ENCODE peak calls at places on chromosomes 12 and 14, in five cellular contexts. T, S, G, I and O are unnamed samples.

GRCh38 chr12:113094738-113095137 is 38.2 kb downstream of the DTX1 start:
- DNase-seq in T (no peak), S (no peak), G (no peak), I (no peak), O (no peak)

GRCh38 chr12:70258605-70259403 is 15.6 kb downstream of the CNOT2 start:
- DNase-seq in T (no peak), S (peak; percentile 10), G (no peak), I (no peak), O (no peak)

GRCh38 chr12:7588703-7589329 is 76.9 kb downstream of the APOBEC1 start:
- DNase-seq in T (peak; percentile 45), S (peak; percentile 58), G (peak; percentile 80), I (no peak), O (peak; percentile 77)

GRCh38 chr12:95385246-95385645 is 88.7 kb upstream of the METAP2 start:
- DNase-seq in T (peak; percentile 19), S (no peak), G (no peak), I (peak; percentile 30), O (peak; percentile 12)

GRCh38 chr12:116619246-116619645 is 60.1 kb downstream of the MAP1LC3B2 start:
- DNase-seq in T (no peak), S (no peak), G (no peak), I (no peak), O (no peak)

GRCh38 chr12:76569685-76570604 is 10.4 kb upstream of the OSBPL8 start:
- DNase-seq in T (no peak), S (no peak), G (no peak), I (no peak), O (no peak)

GRCh38 chr12:104292872-104293794 is 10.4 kb upstream of the EID3 start:
- DNase-seq in T (no peak), S (no peak), G (peak; percentile 46), I (peak; percentile 65), O (no peak)

GRCh38 chr12:50132505-50133135 is 20.6 kb downstream of the COX14 start:
- DNase-seq in T (peak; percentile 68), S (no peak), G (no peak), I (no peak), O (peak; percentile 82)

GRCh38 chr14:25381498-25381897 is 331.6 kb upstream of the STXBP6 start:
- DNase-seq in T (peak; percentile 9), S (no peak), G (peak; percentile 12), I (no peak), O (peak; percentile 52)

GRCh38 chr12:52523825-52524224 is 3.6 kb upstream of the KRT5 start:
- DNase-seq in T (no peak), S (peak; percentile 78), G (no peak), I (no peak), O (no peak)

GRCh38 chr14:69013943-69014782 is 35.1 kb upstream of the ACTN1 start:
- DNase-seq in T (peak; percentile 18), S (peak; percentile 83), G (peak; percentile 86), I (no peak), O (peak; percentile 67)

GRCh38 chr14:75150150-75150549 is 23.3 kb upstream of the NEK9 start:
- DNase-seq in T (no peak), S (no peak), G (peak; percentile 24), I (no peak), O (no peak)

GRCh38 chr14:100155049-100155621 is 4.3 kb downstream of the DEGS2 start:
- DNase-seq in T (peak; percentile 85), S (peak; percentile 12), G (peak; percentile 70), I (no peak), O (peak; percentile 91)

GRCh38 chr14:75518625-75519024 is 3.6 kb upstream of the BATF start:
- DNase-seq in T (peak; percentile 66), S (no peak), G (peak; percentile 55), I (no peak), O (peak; percentile 91)

GRCh38 chr14:96162741-96163140 is 41.9 kb upstream of the BDKRB2 start:
- DNase-seq in T (no peak), S (no peak), G (no peak), I (peak; percentile 81), O (no peak)

DNA sequence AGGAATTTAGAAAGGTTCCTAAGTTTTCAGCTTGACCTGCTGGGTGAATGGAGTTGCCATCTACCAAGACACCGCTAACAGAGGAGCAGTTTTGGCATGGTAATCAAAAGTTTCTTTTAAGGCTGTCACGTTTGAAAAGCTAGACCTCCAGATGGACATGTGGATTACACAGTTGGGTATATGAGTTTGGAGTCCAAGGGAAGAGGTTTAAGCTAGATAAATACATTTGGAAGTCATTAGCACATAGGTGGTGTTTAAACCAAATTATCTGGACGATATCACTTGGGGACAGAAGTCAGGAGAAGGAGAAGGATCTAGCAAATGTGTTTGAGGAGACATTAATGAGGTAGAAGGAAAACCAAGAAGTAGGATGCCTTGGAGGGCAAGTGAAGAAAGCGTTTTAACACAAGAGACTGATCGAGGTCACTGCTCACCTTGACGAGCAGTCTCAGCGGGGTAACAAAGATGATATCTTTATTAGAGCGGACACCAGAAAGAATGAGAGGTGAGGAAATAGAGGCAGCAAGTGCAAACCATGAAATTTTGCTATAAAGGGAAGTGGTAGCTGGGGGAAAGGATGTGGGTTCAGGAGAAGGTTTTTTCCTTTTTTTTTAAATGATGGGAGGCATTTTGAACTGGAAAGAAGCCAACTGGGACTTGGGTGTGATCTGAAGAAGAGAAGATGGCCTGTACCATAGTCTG is 17.6 kb downstream of the PNP start:
- DNase-seq in T (no peak), S (no peak), G (no peak), I (no peak), O (no peak)
- H3K4me2 ChIP-seq in T (no peak overlapping the region), S (no peak overlapping the region), G (no peak overlapping the region), I (no peak overlapping the region), O (no peak overlapping the region)

GRCh38 chr12:6375269-6376078 is at the start of gene SCNN1A:
- DNase-seq in T (peak; percentile 41), S (peak; percentile 93), G (no peak), I (no peak), O (peak; percentile 97)

GRCh38 chr12:6376965-6377666 is 1.8 kb upstream of the SCNN1A start:
- DNase-seq in T (no peak), S (no peak), G (no peak), I (no peak), O (no peak)

GRCh38 chr12:6376079-6376941 is 947 bp upstream of the SCNN1A start:
- DNase-seq in T (peak; percentile 87), S (peak; percentile 97), G (peak; percentile 78), I (peak; percentile 59), O (peak; percentile 88)

GRCh38 chr12:6378709-6379427 is 3.5 kb upstream of the SCNN1A start:
- DNase-seq in T (no peak), S (no peak), G (no peak), I (no peak), O (no peak)

DNA sequence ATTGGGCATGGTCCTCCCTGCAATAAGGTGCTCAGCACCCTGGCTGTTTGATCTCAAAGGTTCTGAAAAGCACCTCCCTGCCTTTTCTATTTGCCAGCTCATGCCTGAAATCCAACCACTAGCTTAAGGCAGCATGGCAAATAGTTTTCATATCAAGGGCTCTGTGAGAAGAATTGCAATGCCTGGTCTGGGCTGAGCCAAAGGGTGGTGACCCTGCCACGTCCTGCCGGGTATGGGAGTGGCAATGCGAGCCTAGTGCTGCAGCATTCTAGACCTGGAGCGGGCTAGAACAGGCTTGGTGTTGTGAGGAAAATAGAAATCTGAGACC is 2.3 kb upstream of the SCNN1A start:
- DNase-seq in T (no peak), S (peak; percentile 92), G (peak; percentile 51), I (no peak), O (no peak)
- H3K4me1 ChIP-seq in T (peaks cover 71% of the 10 kb centered on the region), S (peaks cover 31% of the 10 kb centered on the region), G (peaks cover 59% of the 10 kb centered on the region), I (peaks cover 23% of the 10 kb centered on the region), O (peaks cover 54% of the 10 kb centered on the region)

GRCh38 chr12:49055978-49056754 is 4.4 kb downstream of the KMT2D start:
- DNase-seq in T (peak; percentile 68), S (no peak), G (peak; percentile 83), I (peak; percentile 59), O (peak; percentile 81)

GRCh38 chr12:49054096-49054495 is 6.5 kb downstream of the KMT2D start:
- DNase-seq in T (no peak), S (no peak), G (no peak), I (no peak), O (no peak)

GRCh38 chr12:49052451-49053208 is 8.0 kb downstream of the KMT2D start:
- DNase-seq in T (no peak), S (no peak), G (no peak), I (no peak), O (no peak)

GRCh38 chr12:49054524-49054923 is 6.1 kb downstream of the KMT2D start:
- DNase-seq in T (no peak), S (no peak), G (no peak), I (no peak), O (no peak)

GRCh38 chr12:49055092-49055491 is 5.5 kb downstream of the KMT2D start:
- DNase-seq in T (no peak), S (no peak), G (no peak), I (no peak), O (no peak)
- H3K4me2 ChIP-seq in T (no peak overlapping the region), S (no peak overlapping the region), G (no peak overlapping the region), I (no peak overlapping the region), O (no peak overlapping the region)

DNA sequence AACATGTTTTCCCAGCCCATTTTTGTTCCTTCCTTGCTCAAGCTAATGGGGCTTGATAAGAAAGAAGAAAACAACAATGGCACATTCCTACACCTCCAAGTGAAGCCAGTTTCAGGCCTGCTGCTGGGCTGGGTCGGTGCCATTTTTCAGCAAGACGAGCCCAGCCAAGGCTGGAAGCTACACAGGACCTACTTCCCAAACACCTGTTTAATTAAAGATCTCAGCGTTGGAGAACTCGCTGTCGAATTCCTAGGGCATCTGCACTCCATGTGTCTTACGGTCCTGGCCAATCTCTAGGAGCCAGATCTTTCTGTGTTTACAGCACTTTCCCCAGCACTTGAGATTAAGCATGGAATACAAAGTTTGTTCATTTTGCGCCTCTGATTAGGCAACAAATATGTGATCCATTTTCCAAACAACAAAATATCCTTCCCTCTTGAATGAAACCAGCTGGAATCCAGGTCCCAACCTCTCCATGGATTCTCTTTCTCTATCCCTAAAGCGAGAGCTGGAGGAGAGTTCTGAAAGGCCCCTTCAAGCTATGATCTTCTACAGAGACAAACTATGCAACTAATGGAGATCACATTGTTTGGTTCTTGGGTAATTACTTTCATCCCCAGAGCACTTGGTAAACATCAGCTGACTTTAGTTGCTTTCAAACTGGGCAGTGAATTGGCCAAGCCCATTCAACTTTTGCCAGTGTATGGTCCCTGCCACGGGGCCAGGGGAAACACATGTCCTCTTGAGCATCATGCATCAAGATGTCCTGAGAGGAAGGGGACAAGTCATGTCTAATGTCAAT is 34.3 kb upstream of the TC2N start:
- DNase-seq in T (no peak), S (no peak), G (no peak), I (no peak), O (no peak)
- H3K4me1 ChIP-seq in T (no peaks in the 10 kb centered on the region), S (no peaks in the 10 kb centered on the region), G (no peaks in the 10 kb centered on the region), I (no peaks in the 10 kb centered on the region), O (peaks cover 3% of the 10 kb centered on the region)

GRCh38 chr12:71666259-71666658 is 2.2 kb downstream of the THAP2 start:
- DNase-seq in T (no peak), S (no peak), G (no peak), I (no peak), O (no peak)
- H3K4me2 ChIP-seq in T (no peak overlapping the region), S (peak overlapping the region; percentile 95), G (no peak overlapping the region), I (peak overlapping the region; percentile 86), O (no peak overlapping the region)